ENCODE peak calls at places on chromosomes 4 and X, in five cellular contexts. One of them, this sample, is unnamed.

GRCh38 chr4:125365731-125366130 is 51.0 kb downstream of the FAT4 start:
- DNase-seq in astrocyte of the spinal cord: no peak
- DNase-seq in right atrium auricular region: no peak
- DNase-seq in uterus: no peak
- DNase-seq in Peyer's patch: no peak
- DNase-seq in this sample: no peak

GRCh38 chrX:48665991-48666390 is 17.6 kb upstream of the WAS start:
- DNase-seq in astrocyte of the spinal cord: no peak
- DNase-seq in right atrium auricular region: no peak
- DNase-seq in uterus: no peak
- DNase-seq in Peyer's patch: no peak
- DNase-seq in this sample: no peak

GRCh38 chr4:143438710-143439109 is 74.8 kb upstream of the SMARCA5 start:
- DNase-seq in astrocyte of the spinal cord: peak; percentile 2
- DNase-seq in right atrium auricular region: no peak
- DNase-seq in uterus: no peak
- DNase-seq in Peyer's patch: no peak
- DNase-seq in this sample: no peak

GRCh38 chr4:168153596-168154440 is 61.5 kb downstream of the ANXA10 start:
- DNase-seq in astrocyte of the spinal cord: peak; percentile 92
- DNase-seq in right atrium auricular region: peak; percentile 73
- DNase-seq in uterus: peak; percentile 43
- DNase-seq in Peyer's patch: peak; percentile 69
- DNase-seq in this sample: peak; percentile 8

GRCh38 chr4:74990276-74990675 is 57.4 kb downstream of the PARM1 start:
- DNase-seq in astrocyte of the spinal cord: no peak
- DNase-seq in right atrium auricular region: no peak
- DNase-seq in uterus: no peak
- DNase-seq in Peyer's patch: no peak
- DNase-seq in this sample: no peak

GRCh38 chr4:146634825-146635224 is 3.9 kb upstream of the POU4F2 start:
- DNase-seq in astrocyte of the spinal cord: no peak
- DNase-seq in right atrium auricular region: no peak
- DNase-seq in uterus: no peak
- DNase-seq in Peyer's patch: no peak
- DNase-seq in this sample: no peak

GRCh38 chr4:150219841-150220240 is 141.6 kb downstream of the DCLK2 start:
- DNase-seq in astrocyte of the spinal cord: peak; percentile 46
- DNase-seq in right atrium auricular region: no peak
- DNase-seq in uterus: no peak
- DNase-seq in Peyer's patch: no peak
- DNase-seq in this sample: no peak

GRCh38 chr4:174549696-174550095 is 27.4 kb upstream of the HPGD start:
- DNase-seq in astrocyte of the spinal cord: peak; percentile 18
- DNase-seq in right atrium auricular region: no peak
- DNase-seq in uterus: no peak
- DNase-seq in Peyer's patch: no peak
- DNase-seq in this sample: no peak

GRCh38 chrX:121479406-121479805 is 432.0 kb downstream of the GLUD2 start:
- DNase-seq in astrocyte of the spinal cord: no peak
- DNase-seq in right atrium auricular region: no peak
- DNase-seq in uterus: no peak
- DNase-seq in Peyer's patch: no peak
- DNase-seq in this sample: no peak

GRCh38 chr4:15551740-15552446 is 82.2 kb downstream of the CC2D2A start:
- DNase-seq in astrocyte of the spinal cord: no peak
- DNase-seq in right atrium auricular region: no peak
- DNase-seq in uterus: no peak
- DNase-seq in Peyer's patch: no peak
- DNase-seq in this sample: no peak

DNA sequence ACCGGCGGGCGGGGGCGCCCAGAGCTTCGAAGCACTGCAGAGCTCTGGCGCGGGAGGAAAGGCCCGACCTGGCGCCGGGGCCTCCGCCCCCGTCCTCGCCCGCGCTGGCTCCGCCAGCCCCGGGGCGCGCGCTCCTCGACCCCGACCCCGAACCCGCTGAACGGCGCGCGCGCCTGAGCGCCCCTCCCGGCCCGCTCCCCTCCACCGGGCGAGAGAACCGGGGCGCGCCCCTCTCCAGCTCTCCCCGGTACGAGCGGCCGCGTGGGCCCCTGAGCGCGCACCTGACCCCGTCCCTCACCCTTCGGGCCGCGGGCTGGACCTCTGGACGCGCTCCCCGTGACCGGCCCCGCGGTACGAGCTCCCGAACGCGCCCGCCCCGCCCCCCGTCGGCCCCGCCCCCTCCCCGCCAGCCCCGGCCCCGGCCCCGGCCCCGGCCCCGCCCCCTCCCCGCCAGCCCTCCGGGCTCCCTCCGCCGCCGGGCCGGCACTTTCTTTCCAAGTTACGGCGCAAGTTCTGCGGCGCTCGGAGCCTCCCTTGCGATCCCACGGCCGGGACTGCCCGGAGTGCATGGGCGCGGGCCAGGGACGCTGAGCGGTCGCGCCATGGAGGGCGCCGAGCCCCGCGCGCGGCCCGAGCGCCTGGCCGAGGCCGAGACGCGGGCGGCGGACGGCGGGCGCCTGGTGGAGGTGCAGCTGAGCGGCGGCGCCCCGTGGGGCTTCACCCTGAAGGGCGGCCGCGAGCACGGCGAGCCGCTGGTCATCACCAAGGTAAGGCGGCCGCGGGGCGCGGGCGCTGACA is at the start of gene SHROOM2:
- DNase-seq in astrocyte of the spinal cord: no peak
- DNase-seq in right atrium auricular region: no peak
- DNase-seq in uterus: no peak
- DNase-seq in Peyer's patch: peak; percentile 57
- DNase-seq in this sample: no peak
- H3K4me3 ChIP-seq in astrocyte of the spinal cord: peak within 1 kb of the TSS; percentile 24
- H3K4me3 ChIP-seq in right atrium auricular region: peak within 1 kb of the TSS; percentile 45
- H3K4me3 ChIP-seq in uterus: peak within 1 kb of the TSS; percentile 50
- H3K4me3 ChIP-seq in Peyer's patch: peak within 1 kb of the TSS; percentile 36
- H3K4me3 ChIP-seq in this sample: no peak within 1 kb of the TSS

GRCh38 chr4:158710814-158711213 is 12.4 kb downstream of the PPID start:
- DNase-seq in astrocyte of the spinal cord: peak; percentile 14
- DNase-seq in right atrium auricular region: no peak
- DNase-seq in uterus: no peak
- DNase-seq in Peyer's patch: no peak
- DNase-seq in this sample: no peak
- TF ChIP-seq CTCF in astrocyte of the spinal cord: peak; percentile 33
- TF ChIP-seq CTCF in right atrium auricular region: no peak
- TF ChIP-seq CTCF in uterus: no peak
- TF ChIP-seq CTCF in Peyer's patch: no peak
- TF ChIP-seq CTCF in this sample: peak; percentile 17

GRCh38 chrX:905828-906566 is 275.4 kb downstream of the SHOX start:
- DNase-seq in astrocyte of the spinal cord: no peak
- DNase-seq in right atrium auricular region: no peak
- DNase-seq in uterus: no peak
- DNase-seq in Peyer's patch: no peak
- DNase-seq in this sample: no peak
- H3K4me3 ChIP-seq in astrocyte of the spinal cord: no peak overlapping the region
- H3K4me3 ChIP-seq in right atrium auricular region: no peak overlapping the region
- H3K4me3 ChIP-seq in uterus: no peak overlapping the region
- H3K4me3 ChIP-seq in Peyer's patch: no peak overlapping the region
- H3K4me3 ChIP-seq in this sample: no peak overlapping the region

DNA sequence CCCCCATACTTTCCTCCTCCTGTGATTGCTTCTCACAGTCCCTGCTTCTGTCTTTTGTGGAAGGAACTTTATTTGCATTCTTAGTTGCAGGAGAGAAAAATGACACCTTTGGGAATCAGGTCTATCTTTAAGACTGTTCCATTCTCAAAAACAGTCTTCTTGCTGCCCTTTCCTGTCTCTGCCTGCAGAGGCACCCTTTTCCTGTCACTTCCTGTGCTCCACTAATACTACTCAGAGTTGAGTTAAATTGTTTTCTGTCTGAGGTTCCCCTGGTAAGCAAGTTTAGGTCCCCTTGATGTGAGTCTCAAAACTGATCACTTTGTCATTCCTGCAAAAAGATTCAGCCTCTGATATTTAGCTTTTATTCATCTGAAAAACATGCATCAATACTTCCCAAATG is 208.8 kb upstream of the CLNK start:
- DNase-seq in astrocyte of the spinal cord: no peak
- DNase-seq in right atrium auricular region: no peak
- DNase-seq in uterus: no peak
- DNase-seq in Peyer's patch: no peak
- DNase-seq in this sample: no peak
- TF ChIP-seq CTCF in astrocyte of the spinal cord: peak; percentile 56
- TF ChIP-seq CTCF in right atrium auricular region: no peak
- TF ChIP-seq CTCF in uterus: no peak
- TF ChIP-seq CTCF in Peyer's patch: peak; percentile 16
- TF ChIP-seq CTCF in this sample: peak; percentile 74

DNA sequence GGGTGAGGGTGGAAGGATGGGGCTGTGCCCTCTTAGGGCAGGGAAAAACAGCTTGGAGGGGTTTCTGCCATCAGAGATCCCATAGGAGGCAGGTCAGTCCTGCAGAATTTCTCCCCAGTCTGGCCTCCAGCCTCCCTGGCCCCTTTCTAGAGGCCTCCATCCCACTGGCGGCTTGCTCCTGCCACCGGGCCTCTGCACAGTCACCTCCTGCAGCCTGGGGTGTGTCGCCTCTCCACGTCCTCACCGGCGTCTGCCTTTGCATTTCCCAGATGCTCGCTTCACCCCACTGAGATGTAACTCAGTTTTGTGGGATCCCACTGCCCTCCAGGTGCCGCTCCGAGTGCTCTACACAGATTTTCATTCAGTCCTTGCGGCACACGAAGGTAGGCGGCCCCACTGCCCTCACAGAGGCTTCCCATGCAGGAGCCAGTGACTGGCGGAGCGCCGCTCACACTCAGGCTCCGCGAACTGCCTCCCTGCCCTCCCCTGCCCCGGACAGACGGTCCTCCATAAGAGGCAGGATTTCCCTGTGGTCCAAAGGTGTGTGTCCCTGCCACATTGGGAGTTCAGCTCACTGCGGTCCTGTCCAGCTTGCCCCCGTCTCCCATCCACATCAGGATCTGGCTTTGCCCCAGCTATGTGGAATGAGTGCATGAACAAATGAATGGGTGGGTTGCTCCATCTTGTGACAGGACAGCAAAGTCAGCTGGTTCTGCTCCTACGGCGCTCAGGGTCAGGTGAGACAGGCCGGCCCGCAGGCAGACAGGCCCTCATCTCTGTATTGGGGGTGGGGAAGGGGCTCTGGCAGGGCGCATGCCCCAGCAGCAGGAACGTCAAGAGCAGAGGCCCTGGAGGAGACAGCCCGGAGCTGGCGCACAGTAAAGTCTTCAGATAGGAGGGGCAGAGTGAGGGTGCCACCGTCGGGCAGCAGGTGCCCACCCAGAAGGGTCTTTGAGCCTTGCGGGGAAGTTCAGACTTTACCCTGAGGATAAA is 2.7 kb upstream of the TMEM271 start:
- DNase-seq in astrocyte of the spinal cord: no peak
- DNase-seq in right atrium auricular region: no peak
- DNase-seq in uterus: no peak
- DNase-seq in Peyer's patch: peak; percentile 24
- DNase-seq in this sample: no peak
- H3K4me3 ChIP-seq in astrocyte of the spinal cord: no peak overlapping the region
- H3K4me3 ChIP-seq in right atrium auricular region: no peak overlapping the region
- H3K4me3 ChIP-seq in uterus: no peak overlapping the region
- H3K4me3 ChIP-seq in Peyer's patch: no peak overlapping the region
- H3K4me3 ChIP-seq in this sample: no peak overlapping the region

DNA sequence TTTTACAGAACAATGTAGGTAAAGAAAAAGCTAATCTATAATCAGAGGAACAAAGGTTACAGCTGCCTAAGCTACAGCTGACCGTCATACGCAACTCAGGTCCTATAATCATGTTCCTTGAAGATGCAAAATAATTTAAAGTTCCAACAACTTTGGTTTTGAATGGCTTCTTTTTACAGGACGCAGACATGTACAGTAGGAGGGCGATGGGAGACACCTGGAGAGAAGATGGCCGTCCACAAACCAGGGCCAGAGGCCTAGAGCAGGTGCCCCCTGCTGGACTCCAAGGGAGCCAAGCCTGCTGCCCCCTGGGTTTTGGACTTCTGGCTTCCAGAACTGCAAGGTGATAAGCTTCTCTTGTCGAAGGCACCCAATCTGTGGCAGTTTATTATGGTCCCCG is 10.6 kb downstream of the HGFAC start:
- DNase-seq in astrocyte of the spinal cord: no peak
- DNase-seq in right atrium auricular region: no peak
- DNase-seq in uterus: no peak
- DNase-seq in Peyer's patch: no peak
- DNase-seq in this sample: no peak
- TF ChIP-seq CTCF in astrocyte of the spinal cord: peak; percentile 41
- TF ChIP-seq CTCF in right atrium auricular region: no peak
- TF ChIP-seq CTCF in uterus: peak; percentile 10
- TF ChIP-seq CTCF in Peyer's patch: peak; percentile 12
- TF ChIP-seq CTCF in this sample: peak; percentile 30

GRCh38 chrX:40100537-40101429 is 3.0 kb upstream of the BCOR start:
- DNase-seq in astrocyte of the spinal cord: no peak
- DNase-seq in right atrium auricular region: no peak
- DNase-seq in uterus: no peak
- DNase-seq in Peyer's patch: no peak
- DNase-seq in this sample: no peak
- H3K4me3 ChIP-seq in astrocyte of the spinal cord: no peak overlapping the region
- H3K4me3 ChIP-seq in right atrium auricular region: no peak overlapping the region
- H3K4me3 ChIP-seq in uterus: no peak overlapping the region
- H3K4me3 ChIP-seq in Peyer's patch: no peak overlapping the region
- H3K4me3 ChIP-seq in this sample: no peak overlapping the region

This sample was measured in GM12864.